ENCODE peak calls at places on chromosomes 16 and 17, in five cellular contexts. M is upper lobe of left lung, A is GM12878, O is vagina, C is breast epithelium. I is an unnamed sample.

GRCh38 chr16:52861614-52862022 is 191.1 kb downstream of the CHD9NB start:
- DNase-seq in M (no peak), A (no peak), O (no peak), C (no peak), I (no peak)

GRCh38 chr16:49345829-49346228 is 27.8 kb upstream of the C16orf78 start:
- DNase-seq in M (peak; percentile 3), A (no peak), O (no peak), C (no peak), I (no peak)

GRCh38 chr17:48113201-48113676 is 5.7 kb downstream of the SNX11 start:
- DNase-seq in M (peak; percentile 50), A (peak; percentile 71), O (no peak), C (no peak), I (peak; percentile 36)

GRCh38 chr17:38616361-38616760 is 10.6 kb upstream of the SRCIN1 start:
- DNase-seq in M (no peak), A (no peak), O (no peak), C (no peak), I (no peak)

GRCh38 chr16:69469807-69470561 is 45.6 kb downstream of the CYB5B start:
- DNase-seq in M (no peak), A (peak; percentile 90), O (no peak), C (no peak), I (no peak)

GRCh38 chr17:7266784-7267183 is 4.5 kb upstream of the CLDN7 start:
- DNase-seq in M (no peak), A (no peak), O (no peak), C (no peak), I (no peak)

GRCh38 chr17:1762906-1763829 is 1.3 kb downstream of the SERPINF1 start:
- DNase-seq in M (no peak), A (no peak), O (no peak), C (no peak), I (no peak)

GRCh38 chr17:77889866-77890760 is 68.4 kb upstream of the TNRC6C start:
- DNase-seq in M (no peak), A (no peak), O (no peak), C (no peak), I (no peak)

GRCh38 chr17:76371656-76372628 is 12.5 kb upstream of the SPHK1 start:
- DNase-seq in M (no peak), A (no peak), O (no peak), C (no peak), I (no peak)

GRCh38 chr17:9158545-9159452 is 137.5 kb downstream of the NTN1 start:
- DNase-seq in M (no peak), A (no peak), O (no peak), C (no peak), I (no peak)

GRCh38 chr16:8370374-8371015 is 219.8 kb downstream of the TMEM114 start:
- DNase-seq in M (no peak), A (no peak), O (no peak), C (no peak), I (no peak)

GRCh38 chr17:75983501-75984181 is 4.6 kb downstream of the TEN1 start:
- DNase-seq in M (peak; percentile 77), A (no peak), O (no peak), C (no peak), I (no peak)

GRCh38 chr17:39867084-39867890 is 715 bp upstream of the ZPBP2 start:
- DNase-seq in M (no peak), A (peak; percentile 96), O (no peak), C (no peak), I (peak; percentile 30)

GRCh38 chr16:48383204-48383876 is 1.9 kb downstream of the SIAH1 start:
- DNase-seq in M (no peak), A (no peak), O (no peak), C (no peak), I (no peak)

GRCh38 chr16:30065943-30066881 is 652 bp downstream of the ALDOA start:
- DNase-seq in M (peak; percentile 69), A (no peak), O (no peak), C (no peak), I (no peak)

GRCh38 chr17:7016406-7016805 is 4.0 kb downstream of the RNASEK start:
- DNase-seq in M (no peak), A (no peak), O (no peak), C (no peak), I (no peak)

GRCh38 chr17:57879437-57880085 is 29.7 kb upstream of the MRPS23 start:
- DNase-seq in M (no peak), A (no peak), O (no peak), C (no peak), I (no peak)

GRCh38 chr16:50209548-50210265 is 56.6 kb downstream of the TENT4B start:
- DNase-seq in M (no peak), A (no peak), O (no peak), C (no peak), I (no peak)

GRCh38 chr16:66610111-66610820 is 5.8 kb downstream of the CMTM3 start:
- DNase-seq in M (no peak), A (no peak), O (no peak), C (no peak), I (no peak)

GRCh38 chr17:3998436-3998835 is 34.2 kb upstream of the ATP2A3 start:
- DNase-seq in M (no peak), A (no peak), O (no peak), C (no peak), I (no peak)

GRCh38 chr17:77507116-77507885 is 366.5 kb downstream of the SEC14L1 start:
- DNase-seq in M (no peak), A (no peak), O (no peak), C (no peak), I (no peak)

GRCh38 chr17:1590747-1591473 is 28.3 kb upstream of the PITPNA start:
- DNase-seq in M (no peak), A (no peak), O (no peak), C (no peak), I (no peak)

GRCh38 chr17:68734911-68735310 is 133.7 kb upstream of the FAM20A start:
- DNase-seq in M (no peak), A (no peak), O (no peak), C (no peak), I (no peak)

GRCh38 chr16:86405319-86405718 is 105.0 kb upstream of the FOXF1 start:
- DNase-seq in M (no peak), A (no peak), O (no peak), C (no peak), I (no peak)

GRCh38 chr17:60087882-60088669 is 9.4 kb upstream of the HEATR6 start:
- DNase-seq in M (peak; percentile 78), A (no peak), O (no peak), C (no peak), I (no peak)

GRCh38 chr17:58300336-58300735 is 19.6 kb upstream of the MPO start:
- DNase-seq in M (no peak), A (no peak), O (no peak), C (peak; percentile 4), I (no peak)

GRCh38 chr17:66464921-66465320 is 162.5 kb downstream of the PRKCA start:
- DNase-seq in M (no peak), A (no peak), O (no peak), C (no peak), I (no peak)

GRCh38 chr17:40153603-40154238 is 13.4 kb downstream of the CASC3 start:
- DNase-seq in M (no peak), A (no peak), O (no peak), C (no peak), I (no peak)

GRCh38 chr17:47135235-47135634 is 53.9 kb downstream of the CDC27 start:
- DNase-seq in M (no peak), A (no peak), O (no peak), C (no peak), I (no peak)

GRCh38 chr17:65415991-65416390 is 145.5 kb downstream of the AXIN2 start:
- DNase-seq in M (no peak), A (no peak), O (no peak), C (no peak), I (no peak)

GRCh38 chr17:65418622-65419021 is 142.8 kb downstream of the AXIN2 start:
- DNase-seq in M (no peak), A (no peak), O (no peak), C (no peak), I (no peak)

GRCh38 chr17:65417406-65418221 is 143.8 kb downstream of the AXIN2 start:
- DNase-seq in M (no peak), A (no peak), O (no peak), C (no peak), I (no peak)

GRCh38 chr17:65409381-65409780 is 152.1 kb downstream of the AXIN2 start:
- DNase-seq in M (no peak), A (no peak), O (no peak), C (no peak), I (no peak)

GRCh38 chr17:65413390-65413789 is 148.1 kb downstream of the AXIN2 start:
- DNase-seq in M (no peak), A (no peak), O (no peak), C (no peak), I (no peak)
- TF ChIP-seq POLR2AphosphoS5 in M (no peak), A (no peak), O (no peak), C (no peak), I (no peak)

GRCh38 chr17:20966869-20967268 is 75.9 kb downstream of the USP22 start:
- DNase-seq in M (peak; percentile 55), A (no peak), O (no peak), C (no peak), I (no peak)

GRCh38 chr17:20967776-20968175 is 75.0 kb downstream of the USP22 start:
- DNase-seq in M (no peak), A (no peak), O (no peak), C (no peak), I (no peak)

GRCh38 chr17:20968913-20969616 is 73.7 kb downstream of the USP22 start:
- DNase-seq in M (no peak), A (no peak), O (no peak), C (no peak), I (no peak)

GRCh38 chr17:20965492-20965891 is 77.3 kb downstream of the USP22 start:
- DNase-seq in M (no peak), A (no peak), O (no peak), C (no peak), I (no peak)

GRCh38 chr17:20970329-20970728 is 72.5 kb downstream of the USP22 start:
- DNase-seq in M (no peak), A (no peak), O (no peak), C (no peak), I (no peak)
- TF ChIP-seq POLR2AphosphoS5 in M (no peak), A (no peak), O (no peak), C (no peak), I (no peak)

DNA sequence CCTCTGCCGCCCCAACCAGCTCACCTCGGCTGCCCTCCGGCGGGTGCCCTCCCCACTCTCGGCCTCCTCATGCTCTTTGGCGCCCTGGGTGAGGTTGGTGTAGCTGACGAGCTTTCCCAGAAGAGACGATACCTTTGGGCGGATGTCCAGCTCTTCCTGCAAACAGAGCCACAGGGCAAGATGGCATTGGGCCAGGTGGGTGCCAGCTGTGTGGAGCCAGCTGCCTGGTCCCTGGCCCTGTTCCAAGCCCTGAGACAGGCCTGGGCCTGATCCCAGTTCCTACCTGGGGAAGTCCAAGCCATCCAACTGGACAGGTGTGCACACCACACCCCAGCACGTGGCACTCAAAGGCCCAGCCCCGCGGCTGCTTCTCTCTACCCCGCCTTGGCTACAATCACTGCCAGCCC is 6.9 kb downstream of the SLC12A4 start:
- DNase-seq in M (peak; percentile 82), A (no peak), O (no peak), C (peak; percentile 96), I (no peak)
- TF ChIP-seq POLR2AphosphoS5 in M (peak; percentile 5), A (no peak), O (no peak), C (peak; percentile 89), I (no peak)

DNA sequence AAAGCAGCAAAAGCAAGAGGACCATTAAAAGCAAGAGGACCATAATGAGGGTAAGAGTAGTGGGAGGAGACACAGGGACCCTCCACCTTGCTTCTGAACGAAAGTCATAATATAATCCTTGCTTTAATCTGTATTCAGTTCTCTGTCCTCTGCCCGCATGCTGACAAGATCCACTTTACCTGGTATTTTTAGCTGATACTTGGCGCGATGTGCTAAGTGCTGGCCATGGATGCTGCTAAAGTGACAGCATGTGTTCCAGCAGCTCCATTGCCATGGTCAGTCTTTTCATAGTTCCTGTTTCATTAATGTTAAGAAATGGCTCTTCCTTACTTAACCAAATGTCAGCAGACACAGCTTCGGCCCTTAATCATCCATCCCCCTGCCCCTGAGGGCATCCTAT is 86.8 kb downstream of the CA10 start:
- DNase-seq in M (no peak), A (no peak), O (no peak), C (no peak), I (no peak)
- TF ChIP-seq POLR2AphosphoS5 in M (no peak), A (no peak), O (no peak), C (no peak), I (no peak)